ENCODE peak calls at places on chromosomes 11 and 22, in six cellular contexts. E is HEK293T; B is GM20000; G is effector memory CD8-positive, alpha-beta T cell; A is posterior vena cava; Q is skeletal muscle cell. Y is an unnamed sample.
A peak's percentile ranks its signal among the peaks of the same experiment; 100 is the strongest.

GRCh38 chr11:59801981-59802638 is 8.5 kb downstream of the MRPL16 start:
- DNase-seq in B (no peak), E (no peak), Q (no peak), A (no peak), G (no peak), Y (no peak)

GRCh38 chr11:119810478-119811232 is 81.7 kb upstream of the NECTIN1 start:
- DNase-seq in A (peak; percentile 74), Q (no peak), E (no peak), G (no peak), B (no peak), Y (no peak)

GRCh38 chr11:18063131-18063530 is 17.1 kb upstream of the TPH1 start:
- DNase-seq in E (no peak), G (no peak), B (no peak), Q (no peak), A (no peak), Y (no peak)

GRCh38 chr11:119229736-119230135 is 23.6 kb downstream of the CBL start:
- DNase-seq in B (no peak), A (no peak), E (no peak), G (no peak), Q (no peak), Y (no peak)

GRCh38 chr11:121453589-121454299 is 977 bp upstream of the SORL1-AS1 start:
- DNase-seq in Q (no peak), E (no peak), A (no peak), G (no peak), B (no peak), Y (no peak)

GRCh38 chr11:72179804-72180396 is 12.0 kb upstream of the FOLR1 start:
- DNase-seq in G (no peak), E (no peak), Q (no peak), B (no peak), A (no peak), Y (no peak)

GRCh38 chr11:10323793-10324170 is 18.9 kb downstream of the ADM start:
- DNase-seq in A (no peak), B (no peak), Q (no peak), G (no peak), E (no peak), Y (no peak)

GRCh38 chr11:115083129-115083823 is 404.9 kb downstream of the NXPE2 start:
- DNase-seq in A (no peak), E (peak; percentile 35), G (no peak), B (no peak), Q (no peak), Y (no peak)

GRCh38 chr11:36095716-36096115 is 151.9 kb downstream of the LDLRAD3 start:
- DNase-seq in Q (no peak), E (no peak), B (no peak), G (no peak), A (no peak), Y (no peak)

GRCh38 chr11:26550022-26550421 is 22.0 kb downstream of the MUC15 start:
- DNase-seq in E (no peak), Q (no peak), B (no peak), G (no peak), A (no peak), Y (no peak)

GRCh38 chr11:35045219-35045819 is 93.7 kb upstream of the CD44 start:
- DNase-seq in Q (no peak), B (peak; percentile 32), E (no peak), A (no peak), G (peak; percentile 77), Y (peak; percentile 43)

GRCh38 chr11:6443269-6444003 is 2.6 kb upstream of the HPX start:
- DNase-seq in A (no peak), G (peak; percentile 53), B (peak; percentile 77), Q (peak; percentile 12), E (peak; percentile 74), Y (peak; percentile 28)

GRCh38 chr11:1041471-1041870 is 5.0 kb upstream of the MUC6 start:
- DNase-seq in G (no peak), A (peak; percentile 72), B (no peak), E (no peak), Q (no peak), Y (no peak)

GRCh38 chr22:26744892-26745808 is 87.8 kb downstream of the MIAT start:
- DNase-seq in B (no peak), Q (no peak), E (no peak), A (no peak), G (no peak), Y (no peak)

GRCh38 chr22:49119551-49119952 is 708.1 kb downstream of the BRD1 start:
- DNase-seq in G (no peak), Q (no peak), B (no peak), E (no peak), A (no peak), Y (no peak)

GRCh38 chr11:35237860-35238715 is 99.1 kb downstream of the CD44 start:
- DNase-seq in B (peak; percentile 54), Q (no peak), G (peak; percentile 49), A (no peak), E (peak; percentile 56), Y (peak; percentile 24)

GRCh38 chr11:112977620-112978212 is 16.5 kb downstream of the NCAM1 start:
- DNase-seq in G (no peak), E (no peak), Q (peak; percentile 75), B (no peak), A (no peak), Y (no peak)

GRCh38 chr22:44676441-44677298 is 25.3 kb upstream of the PRR5 start:
- DNase-seq in Q (no peak), E (no peak), A (no peak), B (no peak), G (no peak), Y (no peak)

GRCh38 chr11:79461144-79461543 is 20.3 kb upstream of the TENM4 start:
- DNase-seq in G (no peak), Q (no peak), B (no peak), E (peak; percentile 38), A (no peak), Y (no peak)

GRCh38 chr11:91978747-91979146 is 245.9 kb upstream of the FAT3 start:
- DNase-seq in B (no peak), G (no peak), A (no peak), E (no peak), Q (no peak), Y (no peak)

GRCh38 chr11:35523351-35523768 is 2.1 kb downstream of the PAMR1 start:
- DNase-seq in Q (no peak), E (no peak), G (no peak), A (no peak), B (no peak), Y (no peak)

GRCh38 chr11:1053121-1053901 is 16.8 kb upstream of the MUC6 start:
- DNase-seq in B (no peak), Q (no peak), G (no peak), E (no peak), A (peak; percentile 77), Y (no peak)

GRCh38 chr11:121482231-121483129 is 29.7 kb upstream of the SORL1-AS1 start:
- DNase-seq in B (peak; percentile 47), A (no peak), Q (no peak), G (peak; percentile 69), E (no peak), Y (peak; percentile 48)

GRCh38 chr22:49616356-49617231 is 211.1 kb downstream of the BRD1 start:
- DNase-seq in A (peak; percentile 54), G (no peak), Q (no peak), E (no peak), B (no peak), Y (no peak)

GRCh38 chr11:73240190-73240781 is 22.2 kb downstream of the P2RY2 start:
- DNase-seq in E (no peak), Q (no peak), G (no peak), A (peak; percentile 89), B (no peak), Y (no peak)

GRCh38 chr11:134041791-134042696 is 26.8 kb upstream of the JAM3 start:
- DNase-seq in Q (no peak), G (no peak), A (peak; percentile 78), E (no peak), B (no peak), Y (no peak)

GRCh38 chr11:125918140-125918840 is 14.0 kb downstream of the DDX25 start:
- DNase-seq in B (no peak), G (no peak), A (no peak), E (no peak), Q (no peak), Y (no peak)

GRCh38 chr11:43021466-43021865 is 290.3 kb upstream of the API5 start:
- DNase-seq in Q (no peak), E (no peak), A (no peak), B (peak; percentile 9), G (no peak), Y (no peak)

GRCh38 chr11:33553486-33553885 is 147.1 kb downstream of the C11orf91 start:
- DNase-seq in G (no peak), E (no peak), A (no peak), Q (no peak), B (no peak), Y (no peak)

Y was measured in stimulated activated naive B cell treated with anti-CD40 and anti-IgM and Interleukin-4, amounts not matched to agents 10 μg/mL and 1 μg/mL and 100 μg/mL, for 72 hours.